ENCODE peak calls at places on chromosome 12, in ten cellular contexts. One of them, this sample, is unnamed.
A peak's percentile ranks its signal among the peaks of the same experiment; 100 is the strongest.

GRCh38 chr12:28079539-28079938 is 107.0 kb upstream of the PTHLH start:
- DNase-seq in NCI-H748 treated with DMSO at 0.1 percent for 48 hours: no peak
- DNase-seq in Kasumi-1: no peak
- DNase-seq in CD4-positive, CD25-positive, alpha-beta regulatory T cell: no peak
- DNase-seq in AG20443: no peak
- DNase-seq in amniotic stem cell: no peak
- DNase-seq in choroid plexus epithelial cell: no peak
- DNase-seq in ELR: no peak
- DNase-seq in dorsolateral prefrontal cortex: no peak
- DNase-seq in HEK293T: no peak
- DNase-seq in this sample: no peak

GRCh38 chr12:132366341-132366861 is 37.0 kb upstream of the GALNT9 start:
- DNase-seq in NCI-H748 treated with DMSO at 0.1 percent for 48 hours: no peak
- DNase-seq in Kasumi-1: no peak
- DNase-seq in CD4-positive, CD25-positive, alpha-beta regulatory T cell: no peak
- DNase-seq in AG20443: no peak
- DNase-seq in amniotic stem cell: no peak
- DNase-seq in choroid plexus epithelial cell: no peak
- DNase-seq in ELR: no peak
- DNase-seq in dorsolateral prefrontal cortex: peak; percentile 28
- DNase-seq in HEK293T: no peak
- DNase-seq in this sample: peak; percentile 15

GRCh38 chr12:71792599-71792998 is 37.9 kb downstream of the RAB21 start:
- DNase-seq in NCI-H748 treated with DMSO at 0.1 percent for 48 hours: no peak
- DNase-seq in Kasumi-1: no peak
- DNase-seq in CD4-positive, CD25-positive, alpha-beta regulatory T cell: no peak
- DNase-seq in AG20443: no peak
- DNase-seq in amniotic stem cell: no peak
- DNase-seq in choroid plexus epithelial cell: no peak
- DNase-seq in ELR: no peak
- DNase-seq in dorsolateral prefrontal cortex: no peak
- DNase-seq in HEK293T: no peak
- DNase-seq in this sample: no peak

GRCh38 chr12:117872521-117873169 is 96.1 kb downstream of the KSR2 start:
- DNase-seq in NCI-H748 treated with DMSO at 0.1 percent for 48 hours: no peak
- DNase-seq in Kasumi-1: no peak
- DNase-seq in CD4-positive, CD25-positive, alpha-beta regulatory T cell: no peak
- DNase-seq in AG20443: no peak
- DNase-seq in amniotic stem cell: no peak
- DNase-seq in choroid plexus epithelial cell: no peak
- DNase-seq in ELR: no peak
- DNase-seq in dorsolateral prefrontal cortex: no peak
- DNase-seq in HEK293T: no peak
- DNase-seq in this sample: no peak

GRCh38 chr12:91991397-91992187 is 154.1 kb downstream of the BTG1 start:
- DNase-seq in NCI-H748 treated with DMSO at 0.1 percent for 48 hours: no peak
- DNase-seq in Kasumi-1: no peak
- DNase-seq in CD4-positive, CD25-positive, alpha-beta regulatory T cell: no peak
- DNase-seq in AG20443: no peak
- DNase-seq in amniotic stem cell: no peak
- DNase-seq in choroid plexus epithelial cell: peak; percentile 35
- DNase-seq in ELR: peak; percentile 20
- DNase-seq in dorsolateral prefrontal cortex: no peak
- DNase-seq in HEK293T: no peak
- DNase-seq in this sample: no peak

GRCh38 chr12:129675947-129676346 is 227.9 kb downstream of the TMEM132D start:
- DNase-seq in NCI-H748 treated with DMSO at 0.1 percent for 48 hours: no peak
- DNase-seq in Kasumi-1: no peak
- DNase-seq in CD4-positive, CD25-positive, alpha-beta regulatory T cell: no peak
- DNase-seq in AG20443: no peak
- DNase-seq in amniotic stem cell: no peak
- DNase-seq in choroid plexus epithelial cell: no peak
- DNase-seq in ELR: no peak
- DNase-seq in dorsolateral prefrontal cortex: no peak
- DNase-seq in HEK293T: no peak
- DNase-seq in this sample: no peak

GRCh38 chr12:113853491-113853890 is 112.6 kb downstream of the RBM19 start:
- DNase-seq in NCI-H748 treated with DMSO at 0.1 percent for 48 hours: peak; percentile 57
- DNase-seq in Kasumi-1: no peak
- DNase-seq in CD4-positive, CD25-positive, alpha-beta regulatory T cell: no peak
- DNase-seq in AG20443: no peak
- DNase-seq in amniotic stem cell: no peak
- DNase-seq in choroid plexus epithelial cell: no peak
- DNase-seq in ELR: no peak
- DNase-seq in dorsolateral prefrontal cortex: no peak
- DNase-seq in HEK293T: no peak
- DNase-seq in this sample: peak; percentile 83

GRCh38 chr12:10497602-10498001 is 8.1 kb upstream of the EIF2S3B start:
- DNase-seq in NCI-H748 treated with DMSO at 0.1 percent for 48 hours: no peak
- DNase-seq in Kasumi-1: no peak
- DNase-seq in CD4-positive, CD25-positive, alpha-beta regulatory T cell: no peak
- DNase-seq in AG20443: no peak
- DNase-seq in amniotic stem cell: no peak
- DNase-seq in choroid plexus epithelial cell: peak; percentile 93
- DNase-seq in ELR: no peak
- DNase-seq in dorsolateral prefrontal cortex: no peak
- DNase-seq in HEK293T: peak; percentile 6
- DNase-seq in this sample: no peak

GRCh38 chr12:132478845-132479244 is 11.1 kb upstream of the FBRSL1 start:
- DNase-seq in NCI-H748 treated with DMSO at 0.1 percent for 48 hours: no peak
- DNase-seq in Kasumi-1: no peak
- DNase-seq in CD4-positive, CD25-positive, alpha-beta regulatory T cell: no peak
- DNase-seq in AG20443: no peak
- DNase-seq in amniotic stem cell: no peak
- DNase-seq in choroid plexus epithelial cell: peak; percentile 28
- DNase-seq in ELR: peak; percentile 36
- DNase-seq in dorsolateral prefrontal cortex: no peak
- DNase-seq in HEK293T: no peak
- DNase-seq in this sample: no peak

GRCh38 chr12:103924761-103925641 is 5.2 kb upstream of the HSP90B1 start:
- DNase-seq in NCI-H748 treated with DMSO at 0.1 percent for 48 hours: no peak
- DNase-seq in Kasumi-1: no peak
- DNase-seq in CD4-positive, CD25-positive, alpha-beta regulatory T cell: no peak
- DNase-seq in AG20443: peak; percentile 22
- DNase-seq in amniotic stem cell: no peak
- DNase-seq in choroid plexus epithelial cell: peak; percentile 95
- DNase-seq in ELR: peak; percentile 82
- DNase-seq in dorsolateral prefrontal cortex: no peak
- DNase-seq in HEK293T: peak; percentile 15
- DNase-seq in this sample: no peak

GRCh38 chr12:121858662-121859572 is at the start of gene HPD:
- DNase-seq in NCI-H748 treated with DMSO at 0.1 percent for 48 hours: no peak
- DNase-seq in Kasumi-1: no peak
- DNase-seq in CD4-positive, CD25-positive, alpha-beta regulatory T cell: no peak
- DNase-seq in AG20443: peak; percentile 88
- DNase-seq in amniotic stem cell: peak; percentile 13
- DNase-seq in choroid plexus epithelial cell: peak; percentile 73
- DNase-seq in ELR: peak; percentile 79
- DNase-seq in dorsolateral prefrontal cortex: no peak
- DNase-seq in HEK293T: no peak
- DNase-seq in this sample: no peak

GRCh38 chr12:1518763-1519516 is 75.4 kb downstream of the FBXL14 start:
- DNase-seq in NCI-H748 treated with DMSO at 0.1 percent for 48 hours: peak; percentile 32
- DNase-seq in Kasumi-1: no peak
- DNase-seq in CD4-positive, CD25-positive, alpha-beta regulatory T cell: no peak
- DNase-seq in AG20443: no peak
- DNase-seq in amniotic stem cell: peak; percentile 36
- DNase-seq in choroid plexus epithelial cell: peak; percentile 86
- DNase-seq in ELR: peak; percentile 91
- DNase-seq in dorsolateral prefrontal cortex: no peak
- DNase-seq in HEK293T: no peak
- DNase-seq in this sample: peak; percentile 59

GRCh38 chr12:131388164-131388795 is 322.6 kb upstream of the SFSWAP start:
- DNase-seq in NCI-H748 treated with DMSO at 0.1 percent for 48 hours: no peak
- DNase-seq in Kasumi-1: no peak
- DNase-seq in CD4-positive, CD25-positive, alpha-beta regulatory T cell: no peak
- DNase-seq in AG20443: no peak
- DNase-seq in amniotic stem cell: no peak
- DNase-seq in choroid plexus epithelial cell: no peak
- DNase-seq in ELR: no peak
- DNase-seq in dorsolateral prefrontal cortex: peak; percentile 64
- DNase-seq in HEK293T: no peak
- DNase-seq in this sample: peak; percentile 68

GRCh38 chr12:54933381-54933780 is 51.2 kb downstream of the TESPA1 start:
- DNase-seq in NCI-H748 treated with DMSO at 0.1 percent for 48 hours: no peak
- DNase-seq in Kasumi-1: no peak
- DNase-seq in CD4-positive, CD25-positive, alpha-beta regulatory T cell: no peak
- DNase-seq in AG20443: no peak
- DNase-seq in amniotic stem cell: no peak
- DNase-seq in choroid plexus epithelial cell: peak; percentile 8
- DNase-seq in ELR: peak; percentile 51
- DNase-seq in dorsolateral prefrontal cortex: no peak
- DNase-seq in HEK293T: no peak
- DNase-seq in this sample: no peak

GRCh38 chr12:53499261-53500118 is at the start of gene MAP3K12:
- DNase-seq in NCI-H748 treated with DMSO at 0.1 percent for 48 hours: peak; percentile 29
- DNase-seq in Kasumi-1: peak; percentile 60
- DNase-seq in CD4-positive, CD25-positive, alpha-beta regulatory T cell: peak; percentile 61
- DNase-seq in AG20443: peak; percentile 65
- DNase-seq in amniotic stem cell: peak; percentile 43
- DNase-seq in choroid plexus epithelial cell: peak; percentile 76
- DNase-seq in ELR: peak; percentile 79
- DNase-seq in dorsolateral prefrontal cortex: peak; percentile 75
- DNase-seq in HEK293T: no peak
- DNase-seq in this sample: peak; percentile 34

GRCh38 chr12:8605057-8605456 is 7.6 kb downstream of the AICDA start:
- DNase-seq in NCI-H748 treated with DMSO at 0.1 percent for 48 hours: no peak
- DNase-seq in Kasumi-1: no peak
- DNase-seq in CD4-positive, CD25-positive, alpha-beta regulatory T cell: no peak
- DNase-seq in AG20443: no peak
- DNase-seq in amniotic stem cell: no peak
- DNase-seq in choroid plexus epithelial cell: no peak
- DNase-seq in ELR: no peak
- DNase-seq in dorsolateral prefrontal cortex: no peak
- DNase-seq in HEK293T: no peak
- DNase-seq in this sample: no peak

GRCh38 chr12:15405601-15406000 is 83.3 kb downstream of the PTPRO start:
- DNase-seq in NCI-H748 treated with DMSO at 0.1 percent for 48 hours: no peak
- DNase-seq in Kasumi-1: no peak
- DNase-seq in CD4-positive, CD25-positive, alpha-beta regulatory T cell: no peak
- DNase-seq in AG20443: no peak
- DNase-seq in amniotic stem cell: no peak
- DNase-seq in choroid plexus epithelial cell: no peak
- DNase-seq in ELR: no peak
- DNase-seq in dorsolateral prefrontal cortex: no peak
- DNase-seq in HEK293T: no peak
- DNase-seq in this sample: no peak

GRCh38 chr12:25976289-25976688 is 17.8 kb downstream of the RASSF8 start:
- DNase-seq in NCI-H748 treated with DMSO at 0.1 percent for 48 hours: no peak
- DNase-seq in Kasumi-1: no peak
- DNase-seq in CD4-positive, CD25-positive, alpha-beta regulatory T cell: no peak
- DNase-seq in AG20443: no peak
- DNase-seq in amniotic stem cell: no peak
- DNase-seq in choroid plexus epithelial cell: no peak
- DNase-seq in ELR: no peak
- DNase-seq in dorsolateral prefrontal cortex: no peak
- DNase-seq in HEK293T: no peak
- DNase-seq in this sample: no peak

GRCh38 chr12:114221976-114222630 is 183.8 kb downstream of the TBX5 start:
- DNase-seq in NCI-H748 treated with DMSO at 0.1 percent for 48 hours: no peak
- DNase-seq in Kasumi-1: no peak
- DNase-seq in CD4-positive, CD25-positive, alpha-beta regulatory T cell: no peak
- DNase-seq in AG20443: peak; percentile 30
- DNase-seq in amniotic stem cell: no peak
- DNase-seq in choroid plexus epithelial cell: no peak
- DNase-seq in ELR: peak; percentile 43
- DNase-seq in dorsolateral prefrontal cortex: no peak
- DNase-seq in HEK293T: no peak
- DNase-seq in this sample: no peak

GRCh38 chr12:70060634-70061033 is 182.6 kb upstream of the CNOT2 start:
- DNase-seq in NCI-H748 treated with DMSO at 0.1 percent for 48 hours: no peak
- DNase-seq in Kasumi-1: no peak
- DNase-seq in CD4-positive, CD25-positive, alpha-beta regulatory T cell: no peak
- DNase-seq in AG20443: no peak
- DNase-seq in amniotic stem cell: no peak
- DNase-seq in choroid plexus epithelial cell: no peak
- DNase-seq in ELR: no peak
- DNase-seq in dorsolateral prefrontal cortex: no peak
- DNase-seq in HEK293T: no peak
- DNase-seq in this sample: no peak

GRCh38 chr12:879641-880040 is 69.9 kb downstream of the RAD52 start:
- DNase-seq in NCI-H748 treated with DMSO at 0.1 percent for 48 hours: no peak
- DNase-seq in Kasumi-1: no peak
- DNase-seq in CD4-positive, CD25-positive, alpha-beta regulatory T cell: no peak
- DNase-seq in AG20443: peak; percentile 29
- DNase-seq in amniotic stem cell: no peak
- DNase-seq in choroid plexus epithelial cell: peak; percentile 10
- DNase-seq in ELR: peak; percentile 80
- DNase-seq in dorsolateral prefrontal cortex: no peak
- DNase-seq in HEK293T: no peak
- DNase-seq in this sample: no peak

GRCh38 chr12:753401-754237 is 1.2 kb downstream of the WNK1 start:
- DNase-seq in NCI-H748 treated with DMSO at 0.1 percent for 48 hours: no peak
- DNase-seq in Kasumi-1: no peak
- DNase-seq in CD4-positive, CD25-positive, alpha-beta regulatory T cell: peak; percentile 34
- DNase-seq in AG20443: peak; percentile 18
- DNase-seq in amniotic stem cell: no peak
- DNase-seq in choroid plexus epithelial cell: peak; percentile 31
- DNase-seq in ELR: peak; percentile 52
- DNase-seq in dorsolateral prefrontal cortex: no peak
- DNase-seq in HEK293T: peak; percentile 24
- DNase-seq in this sample: no peak